ENCODE peak calls at places on chromosomes 3 and 15, in six cellular contexts. G is progenitor cell of endocrine pancreas, K is GM23338, E is cardiac muscle cell, H is nephron progenitor cell, S is neural progenitor cell. A is an unnamed sample.
A peak's percentile ranks its signal among the peaks of the same experiment; 100 is the strongest.

GRCh38 chr3:178082508-178082907 is 453.7 kb upstream of the KCNMB2 start:
- DNase-seq in G (no peak), K (no peak), E (no peak), H (no peak), S (peak; percentile 20), A (no peak)

GRCh38 chr3:158221426-158221825 is 111.5 kb downstream of the RSRC1 start:
- DNase-seq in G (no peak), K (no peak), E (no peak), H (no peak), S (no peak), A (no peak)

GRCh38 chr15:58980351-58980939 is 7.0 kb upstream of the RNF111 start:
- DNase-seq in G (no peak), K (peak; percentile 52), E (peak; percentile 27), H (no peak), S (peak; percentile 14), A (no peak)

GRCh38 chr15:89429023-89429422 is 67.4 kb downstream of the RHCG start:
- DNase-seq in G (no peak), K (no peak), E (no peak), H (no peak), S (no peak), A (no peak)

GRCh38 chr15:51750186-51750585 is 1.2 kb upstream of the TMOD2 start:
- DNase-seq in G (no peak), K (no peak), E (no peak), H (no peak), S (no peak), A (no peak)

GRCh38 chr3:128742821-128743594 is 17.0 kb downstream of the RAB7A start:
- DNase-seq in G (no peak), K (no peak), E (no peak), H (no peak), S (no peak), A (no peak)

GRCh38 chr3:128875556-128876120 is 3.8 kb upstream of the ACAD9 start:
- DNase-seq in G (peak; percentile 26), K (peak; percentile 86), E (peak; percentile 55), H (peak; percentile 51), S (peak; percentile 78), A (peak; percentile 56)

GRCh38 chr3:3998140-3998977 is 199.1 kb downstream of the LRRN1 start:
- DNase-seq in G (no peak), K (peak; percentile 86), E (peak; percentile 36), H (peak; percentile 5), S (peak; percentile 70), A (peak; percentile 44)

GRCh38 chr15:79094611-79095021 is 4.0 kb upstream of the RASGRF1 start:
- DNase-seq in G (no peak), K (peak; percentile 17), E (no peak), H (no peak), S (no peak), A (no peak)

GRCh38 chr3:16071246-16071645 is 103.2 kb upstream of the GALNT15 start:
- DNase-seq in G (no peak), K (no peak), E (no peak), H (no peak), S (no peak), A (no peak)

GRCh38 chr15:59867436-59867835 is 136.7 kb upstream of the FOXB1 start:
- DNase-seq in G (no peak), K (no peak), E (no peak), H (no peak), S (no peak), A (no peak)

GRCh38 chr3:25620508-25620907 is 44.2 kb downstream of the TOP2B start:
- DNase-seq in G (no peak), K (no peak), E (no peak), H (no peak), S (no peak), A (no peak)

GRCh38 chr3:151468284-151468917 is 7.5 kb upstream of the IGSF10 start:
- DNase-seq in G (peak; percentile 28), K (peak; percentile 94), E (peak; percentile 79), H (peak; percentile 47), S (peak; percentile 80), A (peak; percentile 78)

GRCh38 chr3:46988616-46989015 is 9.2 kb downstream of the NBEAL2 start:
- DNase-seq in G (no peak), K (no peak), E (no peak), H (no peak), S (no peak), A (no peak)

GRCh38 chr15:71003314-71003713 is 110.7 kb downstream of the LRRC49 start:
- DNase-seq in G (no peak), K (no peak), E (no peak), H (no peak), S (no peak), A (no peak)

GRCh38 chr3:141306922-141307321 is 61.4 kb upstream of the ZBTB38 start:
- DNase-seq in G (no peak), K (no peak), E (no peak), H (no peak), S (no peak), A (no peak)

GRCh38 chr3:151169700-151170224 is 33.3 kb downstream of the GPR171 start:
- DNase-seq in G (no peak), K (no peak), E (no peak), H (no peak), S (no peak), A (no peak)

GRCh38 chr3:66413151-66413751 is 87.6 kb downstream of the LRIG1 start:
- DNase-seq in G (no peak), K (no peak), E (no peak), H (no peak), S (no peak), A (no peak)

GRCh38 chr15:41546846-41547786 is 3.1 kb upstream of the RPAP1 start:
- DNase-seq in G (no peak), K (no peak), E (no peak), H (no peak), S (no peak), A (no peak)

GRCh38 chr15:49406352-49407118 is 16.5 kb upstream of the FGF7 start:
- DNase-seq in G (no peak), K (no peak), E (no peak), H (no peak), S (no peak), A (no peak)

GRCh38 chr15:68411276-68411675 is 20.7 kb downstream of the ITGA11 start:
- DNase-seq in G (no peak), K (no peak), E (no peak), H (no peak), S (no peak), A (no peak)

GRCh38 chr15:41923424-41923999 is 29.7 kb upstream of the SPTBN5 start:
- DNase-seq in G (no peak), K (no peak), E (no peak), H (no peak), S (no peak), A (no peak)

GRCh38 chr15:80549191-80549590 is 145.0 kb downstream of the ARNT2 start:
- DNase-seq in G (no peak), K (no peak), E (no peak), H (no peak), S (no peak), A (no peak)

GRCh38 chr15:58066042-58066867 is 744 bp upstream of the ALDH1A2 start:
- DNase-seq in G (peak; percentile 58), K (peak; percentile 81), E (peak; percentile 82), H (peak; percentile 84), S (peak; percentile 86), A (peak; percentile 43)

GRCh38 chr3:119913021-119913420 is 131.1 kb downstream of the NR1I2 start:
- DNase-seq in G (no peak), K (peak; percentile 73), E (no peak), H (no peak), S (no peak), A (no peak)

GRCh38 chr3:158791259-158791920 is 10.5 kb upstream of the MFSD1 start:
- DNase-seq in G (no peak), K (peak; percentile 77), E (peak; percentile 65), H (peak; percentile 25), S (peak; percentile 75), A (peak; percentile 44)

GRCh38 chr15:68749365-68750141 is 71.1 kb downstream of the ANP32A start:
- DNase-seq in G (no peak), K (no peak), E (no peak), H (no peak), S (no peak), A (no peak)

GRCh38 chr3:14392803-14393319 is 9.5 kb upstream of the SLC6A6 start:
- DNase-seq in G (no peak), K (no peak), E (peak; percentile 32), H (no peak), S (no peak), A (no peak)

GRCh38 chr3:184366619-184367321 is 5.3 kb downstream of the POLR2H start:
- DNase-seq in G (no peak), K (no peak), E (no peak), H (no peak), S (no peak), A (no peak)

GRCh38 chr3:57600195-57600594 is 3.1 kb upstream of the ARF4 start:
- DNase-seq in G (no peak), K (no peak), E (no peak), H (no peak), S (no peak), A (no peak)

GRCh38 chr3:57594576-57594975 is 2.6 kb downstream of the ARF4 start:
- DNase-seq in G (no peak), K (no peak), E (no peak), H (no peak), S (no peak), A (no peak)

GRCh38 chr3:57596495-57597239 is 477 bp downstream of the ARF4 start:
- DNase-seq in G (peak; percentile 51), K (peak; percentile 75), E (peak; percentile 92), H (peak; percentile 72), S (peak; percentile 81), A (peak; percentile 85)

GRCh38 chr3:57597973-57598351 is 818 bp upstream of the ARF4 start:
- DNase-seq in G (no peak), K (no peak), E (no peak), H (no peak), S (no peak), A (no peak)

GRCh38 chr3:57597240-57597972 is at the start of gene ARF4:
- DNase-seq in G (peak; percentile 100), K (peak; percentile 98), E (peak; percentile 99), H (peak; percentile 99), S (peak; percentile 99), A (peak; percentile 99)
- TF ChIP-seq CTCF in G (no peak), K (peak; percentile 34), E (peak; percentile 31), H (no peak), S (peak; percentile 35), A (peak; percentile 16)

GRCh38 chr3:155491696-155492095 is 198.2 kb upstream of the STRIT1 start:
- DNase-seq in G (no peak), K (no peak), E (no peak), H (no peak), S (no peak), A (no peak)
- TF ChIP-seq CTCF in G (no peak), K (no peak), E (no peak), H (no peak), S (peak; percentile 11), A (no peak)

GRCh38 chr3:172625404-172625803 is 85.5 kb downstream of the NCEH1 start:
- DNase-seq in G (no peak), K (no peak), E (no peak), H (no peak), S (no peak), A (no peak)
- TF ChIP-seq CTCF in G (no peak), K (no peak), E (no peak), H (no peak), S (no peak), A (no peak)

DNA sequence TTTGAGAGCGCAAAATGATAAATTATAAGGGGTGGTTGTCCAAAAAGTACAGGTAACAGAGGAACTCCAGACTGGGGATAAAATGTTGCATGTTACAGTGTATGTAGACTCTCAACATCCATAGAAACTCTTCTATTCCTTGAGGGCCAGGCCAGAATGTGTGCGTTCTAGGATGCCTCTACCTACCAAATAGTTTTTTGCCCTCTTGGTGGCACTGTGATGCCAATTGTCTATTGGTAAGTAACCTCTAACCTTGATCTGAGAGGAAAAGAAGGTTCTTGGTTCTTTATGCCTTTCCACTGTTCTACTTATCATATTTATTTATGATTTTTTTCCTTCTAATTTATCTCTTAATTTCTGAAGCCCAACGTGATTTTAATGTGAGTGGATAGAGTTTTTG is 424.6 kb downstream of the GRM7 start:
- DNase-seq in G (no peak), K (peak; percentile 49), E (no peak), H (no peak), S (peak; percentile 29), A (peak; percentile 2)
- TF ChIP-seq CTCF in G (no peak), K (peak; percentile 63), E (peak; percentile 28), H (no peak), S (peak; percentile 43), A (no peak)

A was measured in Caco-2.